ENCODE peak calls at places on chromosomes 3 and 15, in four cellular contexts. Z is effector memory CD4-positive, alpha-beta T cell; A is neuronal stem cell; O is aorta. B is an unnamed sample. For H3K9me3, the result is how much of the 10 kb centered on the place peaks cover.

GRCh38 chr3:69647081-69647480 is 92.2 kb upstream of the MITF start:
- DNase-seq in Z (no peak), A (no peak), O (no peak), B (no peak)

GRCh38 chr3:133461291-133461690 is 61.4 kb downstream of the BFSP2 start:
- DNase-seq in O (no peak), A (no peak), Z (no peak), B (no peak)

GRCh38 chr3:32147935-32148334 is 41.5 kb downstream of the GPD1L start:
- DNase-seq in O (no peak), A (no peak), Z (no peak), B (no peak)

GRCh38 chr3:149342413-149343340 is 9.2 kb upstream of the TM4SF18 start:
- DNase-seq in O (no peak), A (no peak), Z (no peak), B (no peak)

GRCh38 chr15:88688394-88688933 is 49.6 kb downstream of the ISG20 start:
- DNase-seq in Z (no peak), A (no peak), O (no peak), B (no peak)

GRCh38 chr3:157204431-157204830 is 44.5 kb upstream of the CCNL1 start:
- DNase-seq in O (no peak), Z (no peak), A (no peak), B (no peak)

GRCh38 chr15:50735156-50735555 is 30.4 kb downstream of the SPPL2A start:
- DNase-seq in O (no peak), A (no peak), Z (no peak), B (no peak)

GRCh38 chr15:77032647-77033416 is 37.9 kb downstream of the PSTPIP1 start:
- DNase-seq in O (peak), A (no peak), Z (no peak), B (peak)

GRCh38 chr15:39404767-39405173 is 176.1 kb upstream of the THBS1 start:
- DNase-seq in Z (no peak), A (no peak), O (no peak), B (no peak)
- H3K9me3 ChIP-seq in Z (under half), A (under half), O (under half), B (under half)

GRCh38 chr15:101181349-101181748 is 70.5 kb downstream of the CHSY1 start:
- DNase-seq in O (no peak), A (no peak), Z (no peak), B (no peak)

GRCh38 chr15:101178414-101178813 is 73.4 kb downstream of the CHSY1 start:
- DNase-seq in O (no peak), A (no peak), Z (no peak), B (no peak)

GRCh38 chr15:101182215-101182614 is 69.6 kb downstream of the CHSY1 start:
- DNase-seq in A (no peak), Z (no peak), O (no peak), B (no peak)

GRCh38 chr15:101179341-101180153 is 72.3 kb downstream of the CHSY1 start:
- DNase-seq in A (no peak), Z (no peak), O (no peak), B (no peak)

DNA sequence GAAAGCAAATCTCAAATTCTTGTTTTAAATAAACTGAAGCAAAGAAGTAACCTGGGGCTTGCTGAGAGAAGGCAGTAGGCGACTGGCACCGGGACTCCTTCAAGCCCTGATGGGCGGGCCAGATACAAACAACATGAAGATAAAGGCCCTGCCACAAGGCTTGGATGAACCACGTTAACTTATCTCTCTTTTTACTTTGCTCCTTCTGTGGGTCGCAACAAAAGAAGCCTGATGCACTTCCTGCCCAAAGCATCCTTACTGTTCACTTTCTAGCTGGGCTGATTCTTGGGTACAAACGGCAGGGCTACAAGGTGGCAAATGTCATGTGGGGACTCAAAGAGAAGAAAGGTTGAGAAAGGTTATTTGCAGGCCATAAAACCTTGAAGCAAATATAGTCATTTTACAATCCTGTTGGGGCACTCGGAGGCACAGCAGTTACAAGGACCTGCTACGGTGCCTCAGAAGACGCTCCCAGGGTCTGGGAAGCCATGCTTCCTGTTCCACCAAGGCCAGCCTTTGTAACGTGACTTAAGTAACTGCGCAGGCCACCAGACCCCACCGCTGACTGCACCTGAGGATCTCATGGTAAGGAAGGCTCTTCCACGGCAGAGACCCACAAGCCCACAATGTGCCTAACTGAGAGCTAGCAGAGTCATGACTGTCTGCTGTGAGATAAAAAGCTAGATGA is 71.1 kb downstream of the CHSY1 start:
- DNase-seq in A (no peak), O (no peak), Z (no peak), B (no peak)
- H3K9me3 ChIP-seq in A (under half), O (under half), Z (under half), B (under half)

GRCh38 chr3:46768061-46768460 is 50.4 kb upstream of the PRSS50 start:
- DNase-seq in A (no peak), O (no peak), Z (no peak), B (no peak)
- H3K9me3 ChIP-seq in A (under half), O (under half), Z (under half), B (under half)

GRCh38 chr3:198108756-198109155 is 148.7 kb downstream of the LMLN start:
- DNase-seq in O (no peak), Z (no peak), A (no peak), B (no peak)
- H3K9me3 ChIP-seq in O (under half), Z (under half), A (under half), B (under half)

DNA sequence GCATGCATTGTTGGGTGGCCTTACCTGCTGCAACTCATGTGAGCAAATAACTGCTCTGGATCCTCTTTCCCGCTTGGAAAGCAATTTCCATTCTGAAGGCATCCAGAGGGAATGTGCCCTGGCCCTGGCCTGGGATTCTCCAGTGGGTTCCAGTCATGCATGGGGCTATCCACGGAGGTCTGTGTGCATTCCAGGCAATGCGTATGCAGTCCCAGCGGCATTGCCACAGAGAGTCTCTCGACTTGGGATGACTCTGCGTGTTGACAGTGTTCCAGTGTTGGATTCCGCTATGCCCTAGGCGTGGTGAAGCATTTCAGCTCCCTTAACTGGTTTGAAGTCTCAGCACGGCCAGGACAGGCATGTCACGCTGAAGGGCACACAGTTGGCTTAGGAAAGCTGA is 113.9 kb downstream of the SNRPN start:
- DNase-seq in O (peak), Z (no peak), A (no peak), B (no peak)
- H3K9me3 ChIP-seq in O (half or more), Z (half or more), A (half or more), B (under half)

GRCh38 chr3:171827385-171827784 is 15.8 kb upstream of the TMEM212 start:
- DNase-seq in Z (no peak), A (no peak), O (no peak), B (no peak)

GRCh38 chr3:171829841-171830559 is 13.1 kb upstream of the TMEM212 start:
- DNase-seq in O (peak), A (no peak), Z (no peak), B (peak)

GRCh38 chr3:171831936-171832335 is 11.2 kb upstream of the TMEM212 start:
- DNase-seq in Z (no peak), O (no peak), A (no peak), B (no peak)

GRCh38 chr3:171827836-171828458 is 15.2 kb upstream of the TMEM212 start:
- DNase-seq in A (no peak), O (no peak), Z (no peak), B (no peak)

GRCh38 chr3:171828852-171829770 is 14.0 kb upstream of the TMEM212 start:
- DNase-seq in Z (no peak), O (no peak), A (no peak), B (no peak)
- H3K9me3 ChIP-seq in Z (under half), O (under half), A (under half), B (under half)

GRCh38 chr15:72541714-72542113 is 67.6 kb downstream of the ARIH1 start:
- DNase-seq in Z (no peak), A (no peak), O (no peak), B (no peak)

GRCh38 chr15:72535911-72536310 is 61.8 kb downstream of the ARIH1 start:
- DNase-seq in Z (no peak), A (no peak), O (no peak), B (no peak)

GRCh38 chr15:72536506-72536905 is 62.4 kb downstream of the ARIH1 start:
- DNase-seq in Z (no peak), O (no peak), A (no peak), B (no peak)

GRCh38 chr15:72538931-72539330 is 64.8 kb downstream of the ARIH1 start:
- DNase-seq in Z (no peak), O (no peak), A (no peak), B (no peak)

GRCh38 chr15:72540606-72541237 is 66.6 kb downstream of the ARIH1 start:
- DNase-seq in O (no peak), Z (no peak), A (no peak), B (no peak)
- H3K9me3 ChIP-seq in O (under half), Z (under half), A (under half), B (under half)

GRCh38 chr3:140828585-140828984 is 113.1 kb upstream of the SLC25A36 start:
- DNase-seq in Z (no peak), A (no peak), O (no peak), B (no peak)

GRCh38 chr3:140829796-140830195 is 111.8 kb upstream of the SLC25A36 start:
- DNase-seq in A (no peak), Z (no peak), O (no peak), B (no peak)

GRCh38 chr3:140832883-140833282 is 108.8 kb upstream of the SLC25A36 start:
- DNase-seq in O (no peak), Z (no peak), A (no peak), B (no peak)

GRCh38 chr3:140827894-140828293 is 113.7 kb upstream of the SLC25A36 start:
- DNase-seq in A (no peak), O (no peak), Z (no peak), B (no peak)

GRCh38 chr3:140830391-140830790 is 111.2 kb upstream of the SLC25A36 start:
- DNase-seq in Z (no peak), A (no peak), O (no peak), B (no peak)
- H3K9me3 ChIP-seq in Z (under half), A (under half), O (under half), B (under half)

B was measured in Peyer's patch.